ENCODE peak calls at places on chromosomes 1 and 21, in eight cellular contexts. G is fibroblast of lung, A is brain microvascular endothelial cell, R is ovary, Z is GM06990, O is fibroblast of mammary gland, F is AG10803, X is epithelial cell of esophagus. U is an unnamed sample.

GRCh38 chr1:112319371-112320034 is 76.5 kb upstream of the CTTNBP2NL start:
- DNase-seq in G (no peak), A (no peak), R (no peak), Z (no peak), O (no peak), F (no peak), X (peak; percentile 89), U (no peak)

GRCh38 chr21:38159355-38159754 is 97.4 kb upstream of the KCNJ15 start:
- DNase-seq in G (peak; percentile 83), A (peak; percentile 70), R (peak; percentile 50), Z (no peak), O (peak; percentile 95), F (peak; percentile 94), X (peak; percentile 75), U (peak; percentile 95)

GRCh38 chr1:171081220-171081993 is 9.3 kb upstream of the FMO3 start:
- DNase-seq in G (peak; percentile 41), A (peak; percentile 2), R (no peak), Z (no peak), O (peak; percentile 81), F (peak; percentile 66), X (peak; percentile 53), U (peak; percentile 85)

GRCh38 chr1:27519341-27520258 is 29.6 kb upstream of the WASF2 start:
- DNase-seq in G (no peak), A (no peak), R (no peak), Z (no peak), O (no peak), F (no peak), X (no peak), U (no peak)

GRCh38 chr1:222326710-222327036 is 221.2 kb downstream of the HHIPL2 start:
- DNase-seq in G (no peak), A (no peak), R (no peak), Z (no peak), O (no peak), F (no peak), X (no peak), U (no peak)

GRCh38 chr21:37769656-37770055 is 146.6 kb downstream of the KCNJ6 start:
- DNase-seq in G (no peak), A (no peak), R (no peak), Z (no peak), O (no peak), F (no peak), X (no peak), U (no peak)

GRCh38 chr1:167171286-167171929 is 49.3 kb upstream of the POU2F1 start:
- DNase-seq in G (peak; percentile 72), A (peak; percentile 63), R (no peak), Z (no peak), O (peak; percentile 52), F (peak; percentile 25), X (peak; percentile 81), U (no peak)

GRCh38 chr1:184096005-184096404 is 44.5 kb downstream of the TSEN15 start:
- DNase-seq in G (no peak), A (no peak), R (no peak), Z (no peak), O (no peak), F (no peak), X (no peak), U (no peak)

GRCh38 chr1:105027838-105028471 is 1278.3 kb downstream of the AMY1C start:
- DNase-seq in G (no peak), A (no peak), R (no peak), Z (no peak), O (no peak), F (no peak), X (no peak), U (no peak)

GRCh38 chr21:36135391-36136094 is 664 bp downstream of the CBR3 start:
- DNase-seq in G (peak; percentile 78), A (peak; percentile 74), R (peak; percentile 72), Z (peak; percentile 61), O (peak; percentile 79), F (peak; percentile 70), X (peak; percentile 86), U (peak; percentile 79)

GRCh38 chr1:229229137-229229720 is 41.7 kb upstream of the RAB4A start:
- DNase-seq in G (peak; percentile 18), A (no peak), R (no peak), Z (no peak), O (no peak), F (peak; percentile 40), X (peak; percentile 93), U (no peak)

GRCh38 chr1:8338526-8339202 is 20.8 kb downstream of the SLC45A1 start:
- DNase-seq in G (no peak), A (no peak), R (no peak), Z (no peak), O (no peak), F (no peak), X (no peak), U (no peak)

GRCh38 chr1:29810121-29811120 is 574.1 kb downstream of the PTPRU start:
- DNase-seq in G (no peak), A (no peak), R (no peak), Z (no peak), O (no peak), F (no peak), X (no peak), U (no peak)

GRCh38 chr1:103198996-103199395 is 90.7 kb upstream of the COL11A1 start:
- DNase-seq in G (no peak), A (no peak), R (no peak), Z (no peak), O (no peak), F (no peak), X (no peak), U (no peak)

DNA sequence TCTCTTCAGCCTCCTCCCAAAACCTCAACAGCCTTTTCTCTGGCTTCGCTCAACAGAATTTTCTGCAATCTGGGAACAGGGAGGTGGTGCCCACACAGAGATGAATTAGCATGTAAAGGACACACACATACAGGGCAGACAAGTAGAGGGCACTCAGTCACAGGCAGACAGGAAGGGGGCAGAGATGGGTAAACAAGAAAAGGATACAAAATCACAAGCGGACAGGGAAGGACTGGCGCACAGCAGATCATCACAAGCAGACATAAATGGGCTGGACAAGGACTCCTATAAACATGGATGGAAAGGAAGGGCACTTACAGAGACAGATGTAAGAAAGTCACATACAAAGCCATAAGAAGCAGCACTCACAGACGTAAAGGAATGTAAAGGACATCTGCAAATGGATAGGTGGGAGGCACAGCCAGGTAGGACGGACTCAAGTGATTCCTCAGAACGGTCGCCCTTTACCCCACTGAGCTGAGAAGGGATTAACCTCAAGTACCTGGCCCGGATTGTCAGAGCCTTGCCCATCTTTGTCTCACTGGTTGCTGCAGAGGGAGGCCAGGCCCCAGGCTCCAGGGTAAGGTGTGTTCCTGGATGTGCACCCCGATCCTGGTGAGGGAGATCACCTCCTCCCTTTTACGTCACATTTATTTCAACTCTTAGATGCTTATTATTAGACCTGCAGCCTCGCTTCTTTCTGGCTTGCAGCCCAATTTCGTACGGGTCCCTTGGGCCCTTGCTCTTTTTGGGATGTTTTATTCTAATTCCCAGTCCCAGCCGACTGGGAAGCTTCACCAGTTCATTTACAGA is 841 bp upstream of the PRCC start:
- DNase-seq in G (no peak), A (no peak), R (no peak), Z (no peak), O (no peak), F (peak; percentile 12), X (peak; percentile 9), U (no peak)
- TF ChIP-seq CTCF in G (no peak), A (no peak), R (no peak), Z (no peak), O (no peak), F (no peak), X (no peak), U (no peak)

GRCh38 chr1:235864469-235864868 is 2.2 kb downstream of the LYST start:
- DNase-seq in G (no peak), A (no peak), R (no peak), Z (no peak), O (no peak), F (no peak), X (no peak), U (no peak)
- H3K4me3 ChIP-seq in G (peak overlapping the region; percentile 86), A (no peak overlapping the region), R (no peak overlapping the region), Z (no peak overlapping the region), O (no peak overlapping the region), F (no peak overlapping the region), X (no peak overlapping the region), U (no peak overlapping the region)

DNA sequence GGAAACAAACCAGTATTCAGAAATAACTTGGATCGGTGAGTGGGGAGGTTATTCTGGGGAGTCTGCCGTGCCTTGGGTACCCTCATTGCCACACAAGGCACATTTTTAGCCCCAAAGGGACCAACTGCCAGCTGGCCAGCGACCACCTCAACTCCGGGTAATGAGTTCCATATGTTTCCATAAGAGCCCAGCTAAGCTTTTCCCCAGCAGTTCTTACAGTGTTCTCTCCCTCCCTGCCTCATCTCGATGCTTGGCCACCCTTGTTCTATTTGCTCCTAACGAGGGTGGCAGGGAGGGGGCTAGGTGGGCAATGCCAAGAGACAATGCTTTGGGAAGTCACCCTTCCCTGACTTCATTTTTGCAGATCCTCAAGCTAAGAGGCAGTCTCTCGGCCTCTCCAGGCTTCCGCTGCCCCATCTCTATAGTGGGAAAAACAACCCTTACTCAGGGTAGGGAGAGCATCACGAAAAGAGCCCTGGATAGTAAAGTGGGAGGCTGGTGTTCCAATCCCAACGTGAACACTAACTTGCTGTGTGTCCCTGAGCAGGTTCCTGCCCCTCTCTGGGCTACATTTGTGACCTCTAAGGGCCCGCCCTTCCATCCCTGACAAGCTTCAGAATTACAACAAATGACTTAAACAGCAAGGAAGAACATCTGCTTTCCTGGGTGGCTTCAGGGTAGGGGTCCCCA is 6.0 kb downstream of the ID3 start:
- DNase-seq in G (no peak), A (no peak), R (no peak), Z (no peak), O (no peak), F (no peak), X (no peak), U (no peak)
- TF ChIP-seq CTCF in G (no peak), A (no peak), R (no peak), Z (no peak), O (no peak), F (no peak), X (no peak), U (no peak)

GRCh38 chr1:117061986-117062415 is 1.9 kb downstream of the TTF2 start:
- DNase-seq in G (peak; percentile 89), A (peak; percentile 83), R (no peak), Z (no peak), O (peak; percentile 72), F (peak; percentile 51), X (peak; percentile 77), U (peak; percentile 70)

GRCh38 chr1:117060441-117061317 is 553 bp downstream of the TTF2 start:
- DNase-seq in G (peak; percentile 60), A (peak; percentile 48), R (no peak), Z (no peak), O (peak; percentile 43), F (peak; percentile 31), X (peak; percentile 77), U (peak; percentile 46)

GRCh38 chr1:117059334-117059677 is 820 bp upstream of the TTF2 start:
- DNase-seq in G (no peak), A (no peak), R (peak; percentile 41), Z (no peak), O (no peak), F (no peak), X (peak; percentile 49), U (no peak)

GRCh38 chr1:117059678-117060440 is at the start of gene TTF2:
- DNase-seq in G (peak; percentile 99), A (peak; percentile 99), R (peak; percentile 88), Z (peak; percentile 93), O (peak; percentile 98), F (peak; percentile 96), X (peak; percentile 99), U (peak; percentile 97)

DNA sequence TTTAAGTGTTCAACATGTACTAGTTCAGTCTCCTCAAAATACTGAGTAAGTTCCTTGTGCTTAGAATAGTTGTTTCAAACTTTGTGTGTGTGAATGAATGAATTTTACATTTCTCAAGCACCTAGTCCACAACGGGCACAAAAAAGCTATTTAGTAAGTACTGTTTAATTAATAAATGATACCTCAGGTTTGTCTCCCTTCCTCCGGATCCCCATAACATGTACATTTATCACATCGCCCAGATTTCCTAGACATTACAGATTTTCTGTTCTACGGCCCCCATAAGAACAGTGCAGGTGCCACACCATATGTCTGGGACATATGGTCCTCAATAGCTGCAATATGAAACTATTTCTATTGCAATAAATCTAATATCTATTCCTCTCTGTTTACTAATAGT is 1.3 kb upstream of the TTF2 start:
- DNase-seq in G (no peak), A (no peak), R (no peak), Z (no peak), O (no peak), F (no peak), X (no peak), U (no peak)
- H3K4me3 ChIP-seq in G (no peak overlapping the region), A (peak overlapping the region; percentile 9), R (no peak overlapping the region), Z (peak overlapping the region; percentile 80), O (no peak overlapping the region), F (no peak overlapping the region), X (peak overlapping the region; percentile 84), U (no peak overlapping the region)